ENCODE peak calls at places on chromosomes 5 and 9, in five cellular contexts. H is epithelial cell of esophagus, M is fibroblast of lung, Q is psoas muscle, A is OCI-LY7. N is an unnamed sample.

GRCh38 chr9:113178087-113178486 is 27.3 kb downstream of the SLC31A2 start:
- DNase-seq in H (no peak), Q (no peak), A (no peak), M (peak), N (peak)

GRCh38 chr9:133160742-133161541 is 2.8 kb downstream of the GBGT1 start:
- DNase-seq in H (peak), M (peak), A (peak), Q (peak), N (peak)

GRCh38 chr5:79850941-79851693 is 139.9 kb downstream of the MTX3 start:
- DNase-seq in M (no peak), A (no peak), Q (no peak), H (no peak), N (no peak)

GRCh38 chr9:128684325-128685021 is 4.5 kb upstream of the SET start:
- DNase-seq in Q (peak), H (peak), M (peak), A (peak), N (peak)

GRCh38 chr9:81912135-81912534 is 16.1 kb upstream of the SPATA31D4 start:
- DNase-seq in M (no peak), H (no peak), Q (no peak), A (no peak), N (no peak)

GRCh38 chr5:937151-937924 is 44.7 kb downstream of the TRIP13 start:
- DNase-seq in Q (no peak), M (no peak), A (no peak), H (no peak), N (no peak)

GRCh38 chr5:1536298-1537165 is 12.8 kb upstream of the LPCAT1 start:
- DNase-seq in A (peak), M (no peak), Q (peak), H (peak), N (no peak)

GRCh38 chr5:218457-219289 is 553 bp downstream of the SDHA start:
- DNase-seq in A (peak), Q (peak), M (peak), H (peak), N (peak)

GRCh38 chr5:177545487-177546261 is 8.7 kb downstream of the FAM193B start:
- DNase-seq in H (peak), Q (peak), A (no peak), M (peak), N (no peak)

GRCh38 chr9:94656190-94656589 is 16.9 kb upstream of the FBP1 start:
- DNase-seq in A (peak), M (peak), H (no peak), Q (no peak), N (no peak)

GRCh38 chr5:58849995-58850667 is 267.3 kb downstream of the RAB3C start:
- DNase-seq in Q (no peak), H (peak), M (peak), A (peak), N (peak)

GRCh38 chr5:18024542-18024941 is 390.3 kb downstream of the TAF11L14 start:
- DNase-seq in A (no peak), M (no peak), H (no peak), Q (no peak), N (no peak)

GRCh38 chr9:93184439-93185221 is 691 bp downstream of the WNK2 start:
- DNase-seq in M (no peak), A (no peak), Q (no peak), H (no peak), N (no peak)

GRCh38 chr9:89534464-89534863 is 36.6 kb upstream of the SEMA4D start:
- DNase-seq in H (no peak), Q (no peak), A (no peak), M (no peak), N (no peak)

GRCh38 chr5:170732685-170733084 is 50.8 kb upstream of the GABRP start:
- DNase-seq in Q (no peak), H (no peak), M (no peak), A (no peak), N (no peak)

GRCh38 chr5:157602505-157602904 is 26.9 kb upstream of the ADAM19 start:
- DNase-seq in Q (no peak), A (peak), M (peak), H (peak), N (peak)

GRCh38 chr5:126274396-126274795 is 148.8 kb upstream of the GRAMD2B start:
- DNase-seq in A (no peak), H (peak), Q (no peak), M (no peak), N (no peak)

GRCh38 chr5:119171686-119172085 is 100.8 kb downstream of the DMXL1 start:
- DNase-seq in A (no peak), H (no peak), M (no peak), Q (no peak), N (no peak)

GRCh38 chr5:138910546-138911185 is 35.5 kb upstream of the LRRTM2 start:
- DNase-seq in M (no peak), H (no peak), Q (no peak), A (no peak), N (no peak)

GRCh38 chr9:111483419-111483861 is 743 bp downstream of the ECPAS start:
- DNase-seq in A (peak), M (no peak), Q (no peak), H (peak), N (peak)

GRCh38 chr9:81613002-81613750 is 76.2 kb downstream of the TLE1 start:
- DNase-seq in M (no peak), H (no peak), Q (peak), A (no peak), N (peak)

GRCh38 chr5:34585601-34586104 is 70.5 kb upstream of the RAI14 start:
- DNase-seq in Q (no peak), M (peak), H (peak), A (no peak), N (peak)
- H3K4me3 ChIP-seq in Q (no peak), M (no peak), H (no peak), A (no peak), N (no peak)

DNA sequence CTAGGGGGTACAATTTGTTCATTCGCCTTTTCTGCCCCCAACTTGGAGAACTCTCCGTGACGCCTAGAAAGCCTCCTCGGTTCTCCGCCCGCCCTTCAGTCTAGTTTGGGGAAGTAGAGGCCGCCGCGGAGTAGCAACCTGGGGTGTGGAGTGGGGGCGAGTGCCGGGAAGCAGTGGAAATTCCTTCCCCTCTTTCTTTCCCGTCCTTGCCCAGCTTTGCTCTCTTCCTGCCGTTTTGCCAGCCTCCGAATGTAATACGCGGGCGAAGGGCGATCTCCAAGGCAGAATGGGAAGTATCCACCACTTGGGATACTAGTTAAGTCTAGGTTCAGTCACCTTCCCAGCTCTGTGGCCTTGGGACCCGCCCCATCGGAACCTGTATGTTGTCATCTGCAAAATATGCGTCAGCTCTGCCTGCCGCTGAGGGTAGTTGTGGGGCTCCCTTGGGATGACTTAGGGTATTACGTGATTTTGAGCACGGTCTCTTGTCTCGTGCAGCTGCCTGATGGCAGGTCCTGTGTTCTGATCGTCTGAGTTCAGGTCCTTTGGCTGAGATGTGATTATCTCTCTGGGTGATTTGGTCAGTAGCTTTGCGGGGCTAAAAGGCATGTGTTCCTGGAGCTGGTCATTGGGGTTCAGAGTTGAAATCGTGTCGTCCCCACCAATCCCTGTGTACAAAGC is 726 bp downstream of the PAM start:
- DNase-seq in Q (peak), H (peak), M (peak), A (no peak), N (peak)
- TF ChIP-seq CTCF in Q (no peak), H (peak), M (no peak), A (no peak), N (no peak)

GRCh38 chr5:72326298-72326649 is 6.1 kb downstream of the PTCD2 start:
- DNase-seq in A (no peak), Q (no peak), H (no peak), M (no peak), N (no peak)
- H3K4me3 ChIP-seq in A (no peak), Q (no peak), H (no peak), M (no peak), N (no peak)

GRCh38 chr5:107359916-107360234 is 310.9 kb downstream of the EFNA5 start:
- DNase-seq in M (no peak), A (peak), Q (no peak), H (peak), N (no peak)
- TF ChIP-seq CTCF in M (no peak), A (peak), Q (no peak), H (no peak), N (no peak)

GRCh38 chr5:73121109-73121443 is 701 bp downstream of the TMEM171 start:
- DNase-seq in A (no peak), M (peak), Q (no peak), H (peak), N (no peak)
- H3K4me3 ChIP-seq in A (no peak), M (peak), Q (peak), H (peak), N (peak)

GRCh38 chr5:68708842-68709170 is 385.0 kb upstream of the SLC30A5 start:
- DNase-seq in H (no peak), M (no peak), Q (no peak), A (no peak), N (no peak)
- TF ChIP-seq CTCF in H (no peak), M (no peak), Q (no peak), A (no peak), N (no peak)

GRCh38 chr9:7028591-7028990 is 270.8 kb downstream of the KDM4C start:
- DNase-seq in Q (no peak), H (no peak), A (no peak), M (peak), N (peak)
- H3K4me3 ChIP-seq in Q (no peak), H (no peak), A (no peak), M (no peak), N (no peak)

GRCh38 chr9:90964101-90965020 is 162.7 kb downstream of the SYK start:
- DNase-seq in Q (no peak), M (no peak), H (no peak), A (peak), N (peak)
- TF ChIP-seq CTCF in Q (no peak), M (no peak), H (no peak), A (peak), N (no peak)

GRCh38 chr5:140146523-140146842 is 20.7 kb downstream of the IGIP start:
- DNase-seq in A (no peak), H (no peak), M (no peak), Q (no peak), N (no peak)
- H3K4me3 ChIP-seq in A (no peak), H (no peak), M (no peak), Q (peak), N (no peak)